ENCODE peak calls at places on chromosomes 1 and 21, in nine cellular contexts. One of them, this sample, is unnamed.
A peak's percentile ranks its signal among the peaks of the same experiment; 100 is the strongest.

GRCh38 chr1:182699673-182700350 is 15.4 kb upstream of the RGS8 start:
- DNase-seq in H54: no peak
- DNase-seq in WTC11: peak; percentile 88
- DNase-seq in T-helper 17 cell: no peak
- DNase-seq in brain pericyte: no peak
- DNase-seq in NCI-H69: peak; percentile 99
- DNase-seq in anterior cingulate cortex: no peak
- DNase-seq in Right ventricle myocardium superior: peak; percentile 45
- DNase-seq in sigmoid colon: no peak
- DNase-seq in this sample: no peak

GRCh38 chr1:201476670-201477344 is 7.8 kb upstream of the PHLDA3 start:
- DNase-seq in H54: no peak
- DNase-seq in WTC11: no peak
- DNase-seq in T-helper 17 cell: no peak
- DNase-seq in brain pericyte: no peak
- DNase-seq in NCI-H69: no peak
- DNase-seq in anterior cingulate cortex: no peak
- DNase-seq in Right ventricle myocardium superior: no peak
- DNase-seq in sigmoid colon: no peak
- DNase-seq in this sample: no peak

GRCh38 chr1:231931146-231931545 is 304.6 kb downstream of the DISC1 start:
- DNase-seq in H54: no peak
- DNase-seq in WTC11: no peak
- DNase-seq in T-helper 17 cell: no peak
- DNase-seq in brain pericyte: no peak
- DNase-seq in NCI-H69: no peak
- DNase-seq in anterior cingulate cortex: no peak
- DNase-seq in Right ventricle myocardium superior: no peak
- DNase-seq in sigmoid colon: no peak
- DNase-seq in this sample: no peak

GRCh38 chr21:43835861-43836260 is 29.2 kb upstream of the AGPAT3 start:
- DNase-seq in H54: no peak
- DNase-seq in WTC11: no peak
- DNase-seq in T-helper 17 cell: no peak
- DNase-seq in brain pericyte: no peak
- DNase-seq in NCI-H69: no peak
- DNase-seq in anterior cingulate cortex: no peak
- DNase-seq in Right ventricle myocardium superior: no peak
- DNase-seq in sigmoid colon: no peak
- DNase-seq in this sample: no peak

GRCh38 chr1:216221260-216221700 is 202.0 kb downstream of the USH2A start:
- DNase-seq in H54: peak; percentile 17
- DNase-seq in WTC11: peak; percentile 41
- DNase-seq in T-helper 17 cell: no peak
- DNase-seq in brain pericyte: peak; percentile 32
- DNase-seq in NCI-H69: peak; percentile 94
- DNase-seq in anterior cingulate cortex: peak; percentile 11
- DNase-seq in Right ventricle myocardium superior: no peak
- DNase-seq in sigmoid colon: no peak
- DNase-seq in this sample: no peak

GRCh38 chr1:223201967-223202366 is 58.9 kb upstream of the TLR5 start:
- DNase-seq in H54: no peak
- DNase-seq in WTC11: no peak
- DNase-seq in T-helper 17 cell: no peak
- DNase-seq in brain pericyte: no peak
- DNase-seq in NCI-H69: peak; percentile 18
- DNase-seq in anterior cingulate cortex: no peak
- DNase-seq in Right ventricle myocardium superior: no peak
- DNase-seq in sigmoid colon: no peak
- DNase-seq in this sample: no peak

GRCh38 chr21:28239345-28239744 is 753.3 kb downstream of the LTN1 start:
- DNase-seq in H54: no peak
- DNase-seq in WTC11: no peak
- DNase-seq in T-helper 17 cell: no peak
- DNase-seq in brain pericyte: no peak
- DNase-seq in NCI-H69: no peak
- DNase-seq in anterior cingulate cortex: no peak
- DNase-seq in Right ventricle myocardium superior: peak; percentile 82
- DNase-seq in sigmoid colon: no peak
- DNase-seq in this sample: no peak

GRCh38 chr1:94095112-94095637 is 25.8 kb downstream of the ABCA4 start:
- DNase-seq in H54: no peak
- DNase-seq in WTC11: no peak
- DNase-seq in T-helper 17 cell: no peak
- DNase-seq in brain pericyte: peak; percentile 99
- DNase-seq in NCI-H69: peak; percentile 31
- DNase-seq in anterior cingulate cortex: peak; percentile 50
- DNase-seq in Right ventricle myocardium superior: peak; percentile 94
- DNase-seq in sigmoid colon: peak; percentile 92
- DNase-seq in this sample: peak; percentile 88

GRCh38 chr1:66752000-66752592 is at the start of gene DYNLT5:
- DNase-seq in H54: no peak
- DNase-seq in WTC11: peak; percentile 74
- DNase-seq in T-helper 17 cell: no peak
- DNase-seq in brain pericyte: no peak
- DNase-seq in NCI-H69: no peak
- DNase-seq in anterior cingulate cortex: peak; percentile 27
- DNase-seq in Right ventricle myocardium superior: peak; percentile 83
- DNase-seq in sigmoid colon: peak; percentile 64
- DNase-seq in this sample: no peak

GRCh38 chr1:6638226-6638625 is 13.6 kb downstream of the THAP3 start:
- DNase-seq in H54: no peak
- DNase-seq in WTC11: no peak
- DNase-seq in T-helper 17 cell: no peak
- DNase-seq in brain pericyte: no peak
- DNase-seq in NCI-H69: no peak
- DNase-seq in anterior cingulate cortex: peak; percentile 76
- DNase-seq in Right ventricle myocardium superior: peak; percentile 93
- DNase-seq in sigmoid colon: peak; percentile 91
- DNase-seq in this sample: peak; percentile 71

GRCh38 chr1:6519491-6519934 is 28.0 kb upstream of the PLEKHG5 start:
- DNase-seq in H54: no peak
- DNase-seq in WTC11: no peak
- DNase-seq in T-helper 17 cell: no peak
- DNase-seq in brain pericyte: no peak
- DNase-seq in NCI-H69: peak; percentile 77
- DNase-seq in anterior cingulate cortex: no peak
- DNase-seq in Right ventricle myocardium superior: no peak
- DNase-seq in sigmoid colon: no peak
- DNase-seq in this sample: no peak

GRCh38 chr1:61079276-61079897 is 3.0 kb upstream of the NFIA start:
- DNase-seq in H54: no peak
- DNase-seq in WTC11: no peak
- DNase-seq in T-helper 17 cell: no peak
- DNase-seq in brain pericyte: no peak
- DNase-seq in NCI-H69: peak; percentile 87
- DNase-seq in anterior cingulate cortex: no peak
- DNase-seq in Right ventricle myocardium superior: no peak
- DNase-seq in sigmoid colon: no peak
- DNase-seq in this sample: peak; percentile 41